ENCODE peak calls at places on chromosome 14, in eight cellular contexts. J is activated CD4-positive, alpha-beta T cell treated with anti-CD3 and anti-CD28 coated beads, Interleukin-2, amount 10 ng/mL, durations not matched to agents 7 days and 5 days; A is foreskin fibroblast; G is MM.1S; D is COR-L47; Z is renal cortical epithelial cell; E is upper lobe of right lung; V is Right ventricle myocardium superior. L is an unnamed sample.

GRCh38 chr14:21894003-21894897 is 220.6 kb upstream of the OR4E1 start:
- DNase-seq in J (peak), A (no peak), G (peak), D (no peak), Z (no peak), E (no peak), V (no peak), L (peak)

GRCh38 chr14:57526942-57527341 is 33.3 kb upstream of the CCDC198 start:
- DNase-seq in J (no peak), A (no peak), G (no peak), D (no peak), Z (no peak), E (no peak), V (no peak), L (peak)

GRCh38 chr14:101367421-101368261 is 193.7 kb upstream of the DIO3 start:
- DNase-seq in J (no peak), A (no peak), G (no peak), D (no peak), Z (no peak), E (no peak), V (peak), L (no peak)

GRCh38 chr14:22994762-22995275 is 12.5 kb upstream of the AJUBA start:
- DNase-seq in J (peak), A (peak), G (no peak), D (peak), Z (peak), E (peak), V (no peak), L (peak)

GRCh38 chr14:100529561-100530031 is 57.6 kb downstream of the BEGAIN start:
- DNase-seq in J (peak), A (no peak), G (no peak), D (no peak), Z (no peak), E (peak), V (no peak), L (no peak)

GRCh38 chr14:87097021-87097420 is 896.0 kb downstream of the GALC start:
- DNase-seq in J (no peak), A (peak), G (no peak), D (no peak), Z (no peak), E (no peak), V (no peak), L (no peak)

GRCh38 chr14:67457782-67458181 is 30.7 kb downstream of the TMEM229B start:
- DNase-seq in J (no peak), A (peak), G (no peak), D (no peak), Z (peak), E (peak), V (peak), L (no peak)

GRCh38 chr14:61889914-61890351 is 127.7 kb downstream of the SNAPC1 start:
- DNase-seq in J (peak), A (no peak), G (peak), D (no peak), Z (no peak), E (no peak), V (no peak), L (peak)

GRCh38 chr14:92747701-92748258 is 647 bp downstream of the LGMN start:
- DNase-seq in J (no peak), A (peak), G (peak), D (no peak), Z (peak), E (no peak), V (no peak), L (peak)

GRCh38 chr14:95482967-95483842 is 33.2 kb downstream of the SYNE3 start:
- DNase-seq in J (no peak), A (peak), G (no peak), D (no peak), Z (peak), E (no peak), V (peak), L (no peak)

GRCh38 chr14:38255408-38255672 is 553 bp downstream of the CLEC14A start:
- DNase-seq in J (no peak), A (peak), G (no peak), D (no peak), Z (no peak), E (peak), V (peak), L (no peak)

GRCh38 chr14:77707724-77708408 is at the start of the genes ALKBH1 and SLIRP:
- DNase-seq in J (peak), A (peak), G (peak), D (peak), Z (peak), E (peak), V (peak), L (peak)

GRCh38 chr14:64966976-64967375 is 5.2 kb downstream of the RAB15 start:
- DNase-seq in J (no peak), A (no peak), G (no peak), D (no peak), Z (no peak), E (peak), V (no peak), L (no peak)

GRCh38 chr14:50741571-50741970 is 73.5 kb upstream of the SAV1 start:
- DNase-seq in J (no peak), A (peak), G (peak), D (no peak), Z (peak), E (no peak), V (no peak), L (no peak)

GRCh38 chr14:34161351-34162169 is 210.7 kb upstream of the EGLN3 start:
- DNase-seq in J (no peak), A (no peak), G (no peak), D (no peak), Z (no peak), E (no peak), V (no peak), L (no peak)

GRCh38 chr14:33765251-33765650 is 185.6 kb downstream of the EGLN3 start:
- DNase-seq in J (no peak), A (no peak), G (no peak), D (no peak), Z (no peak), E (no peak), V (peak), L (no peak)